ENCODE peak calls at places on chromosomes 11 and 22, in nine cellular contexts. R, A, O, P, C, H, V, D and Z are unnamed samples.
A peak's percentile ranks its signal among the peaks of the same experiment; 100 is the strongest.

GRCh38 chr11:64094463-64095223 is 58.9 kb downstream of the FLRT1 start:
- DNase-seq in R (no peak), A (peak; percentile 22), O (peak; percentile 74), P (peak; percentile 48), C (peak; percentile 84), H (peak; percentile 19), V (no peak), D (peak; percentile 76), Z (peak; percentile 15)

GRCh38 chr11:120130991-120131760 is 6.7 kb downstream of the TRIM29 start:
- DNase-seq in R (no peak), A (peak; percentile 4), O (no peak), P (no peak), C (no peak), H (no peak), V (peak; percentile 2), D (no peak), Z (no peak)

GRCh38 chr11:134516529-134516928 is 104.5 kb upstream of the B3GAT1 start:
- DNase-seq in R (no peak), A (peak; percentile 9), O (no peak), P (no peak), C (no peak), H (no peak), V (peak; percentile 3), D (no peak), Z (no peak)

GRCh38 chr11:78645226-78646202 is 70.8 kb upstream of the NARS2 start:
- DNase-seq in R (peak; percentile 48), A (peak; percentile 71), O (peak; percentile 82), P (peak; percentile 76), C (peak; percentile 68), H (peak; percentile 74), V (peak; percentile 58), D (peak; percentile 50), Z (peak; percentile 82)

GRCh38 chr11:78370406-78371172 is 47.0 kb downstream of the GAB2 start:
- DNase-seq in R (no peak), A (no peak), O (peak; percentile 36), P (peak; percentile 37), C (no peak), H (no peak), V (no peak), D (no peak), Z (no peak)

GRCh38 chr11:120398184-120398583 is 62.0 kb downstream of the ARHGEF12 start:
- DNase-seq in R (no peak), A (no peak), O (peak; percentile 29), P (peak; percentile 46), C (no peak), H (no peak), V (no peak), D (no peak), Z (no peak)

GRCh38 chr22:47781024-47781423 is 1018.6 kb downstream of the TBC1D22A start:
- DNase-seq in R (no peak), A (no peak), O (no peak), P (no peak), C (no peak), H (no peak), V (no peak), D (no peak), Z (no peak)

GRCh38 chr11:36077886-36078685 is 134.2 kb downstream of the LDLRAD3 start:
- DNase-seq in R (no peak), A (no peak), O (no peak), P (no peak), C (no peak), H (peak; percentile 27), V (no peak), D (no peak), Z (peak; percentile 51)

DNA sequence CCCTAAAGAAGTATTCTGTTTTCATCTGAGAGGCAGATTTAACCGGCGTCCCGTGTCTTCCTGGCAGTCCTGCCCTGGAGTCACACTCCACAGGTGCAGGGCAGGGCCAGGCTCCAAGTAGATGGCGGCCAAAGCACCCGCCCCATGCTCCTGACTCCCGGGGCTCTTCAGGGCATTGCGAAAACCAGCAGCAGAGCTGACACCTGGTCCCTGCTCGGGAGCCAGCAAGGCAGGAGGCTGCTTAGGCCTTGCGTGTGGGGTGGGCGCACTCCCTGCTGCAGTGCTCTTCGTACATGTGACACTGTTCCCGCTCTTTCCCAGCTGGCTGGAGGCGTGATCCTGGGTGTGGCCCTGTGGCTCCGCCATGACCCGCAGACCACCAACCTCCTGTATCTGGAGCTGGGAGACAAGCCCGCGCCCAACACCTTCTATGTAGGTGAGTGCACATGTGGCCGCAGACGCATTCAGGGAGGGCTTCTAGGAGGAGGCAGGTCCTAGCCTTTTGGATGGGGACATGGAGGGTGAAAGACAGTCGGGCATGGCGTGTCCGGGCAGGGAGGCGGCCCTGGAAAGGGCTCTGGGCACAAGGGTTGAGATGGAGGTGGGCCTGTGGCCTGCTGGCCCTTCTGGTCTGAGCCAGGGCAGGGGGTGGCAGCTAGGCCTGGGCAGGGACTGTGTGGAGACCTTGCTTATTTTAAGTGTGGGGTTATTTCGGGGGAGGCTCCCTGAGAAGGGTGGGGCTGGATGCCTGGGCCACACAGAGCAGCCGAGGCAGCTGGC is 10.3 kb upstream of the TSSC4 start:
- DNase-seq in R (no peak), A (no peak), O (no peak), P (no peak), C (no peak), H (no peak), V (no peak), D (no peak), Z (no peak)
- H3K4me3 ChIP-seq in R (no peak overlapping the region), A (no peak overlapping the region), O (no peak overlapping the region), P (no peak overlapping the region), C (no peak overlapping the region), H (no peak overlapping the region), V (peak overlapping the region; percentile 17), D (no peak overlapping the region), Z (no peak overlapping the region)

DNA sequence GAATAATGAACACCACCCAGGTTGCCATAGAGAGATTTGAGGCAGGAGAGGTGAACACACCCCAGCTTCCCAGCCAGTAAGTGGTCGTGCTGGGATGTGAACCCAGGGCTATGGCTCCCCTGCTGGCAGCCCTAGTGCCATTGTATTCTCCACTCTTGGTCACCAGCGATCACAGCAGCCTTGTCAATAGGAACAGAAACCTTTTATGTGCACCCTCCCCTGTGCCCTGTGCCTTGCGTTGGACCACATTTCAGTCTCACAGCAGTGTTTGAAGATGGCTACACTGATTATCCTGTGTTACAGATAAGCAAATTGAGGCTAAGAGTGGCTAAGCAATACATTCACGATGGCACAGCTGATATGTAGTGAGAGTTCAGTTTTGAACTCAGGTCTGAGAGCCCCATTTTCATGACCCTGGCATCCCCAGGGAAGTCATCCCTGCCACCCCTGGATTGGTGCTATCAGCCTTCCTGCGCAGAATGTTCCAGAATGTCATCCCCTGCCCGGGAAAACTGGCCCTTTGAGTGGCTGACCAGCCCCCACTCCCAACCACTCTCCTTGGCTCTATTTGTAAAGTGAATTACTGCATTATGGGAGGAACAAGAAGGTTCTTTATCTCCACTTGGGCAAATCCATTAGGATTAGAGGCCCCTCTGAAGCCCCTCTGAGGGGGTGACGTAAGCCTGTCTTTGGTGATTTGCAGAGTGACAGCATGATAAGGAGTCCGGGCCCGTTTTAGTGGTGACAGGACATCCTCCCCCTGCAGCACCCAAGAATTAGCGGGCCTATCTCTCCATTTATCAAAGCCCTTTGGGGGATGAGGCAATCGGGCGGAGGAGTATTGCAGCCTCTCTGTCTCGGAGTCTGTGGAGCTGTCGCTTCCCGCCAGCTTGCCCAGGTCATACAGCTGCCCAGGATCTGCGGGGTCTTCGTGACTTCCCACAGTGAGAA is 30.9 kb downstream of the SMIM38 start:
- DNase-seq in R (no peak), A (no peak), O (no peak), P (no peak), C (no peak), H (no peak), V (no peak), D (no peak), Z (no peak)
- TF ChIP-seq CTCF in R (no peak), A (no peak), O (no peak), P (no peak), C (no peak), H (no peak), V (no peak), D (peak; percentile 29), Z (peak; percentile 18)

GRCh38 chr11:14234446-14234845 is 124.5 kb downstream of the RRAS2 start:
- DNase-seq in R (no peak), A (no peak), O (no peak), P (no peak), C (no peak), H (no peak), V (peak; percentile 23), D (no peak), Z (no peak)

GRCh38 chr11:14229472-14229871 is 129.5 kb downstream of the RRAS2 start:
- DNase-seq in R (no peak), A (no peak), O (no peak), P (no peak), C (no peak), H (no peak), V (no peak), D (no peak), Z (no peak)

GRCh38 chr11:14235701-14236100 is 123.3 kb downstream of the RRAS2 start:
- DNase-seq in R (no peak), A (no peak), O (no peak), P (no peak), C (no peak), H (no peak), V (no peak), D (no peak), Z (no peak)

GRCh38 chr11:14230407-14230806 is 128.6 kb downstream of the RRAS2 start:
- DNase-seq in R (no peak), A (no peak), O (no peak), P (no peak), C (no peak), H (no peak), V (no peak), D (no peak), Z (no peak)

DNA sequence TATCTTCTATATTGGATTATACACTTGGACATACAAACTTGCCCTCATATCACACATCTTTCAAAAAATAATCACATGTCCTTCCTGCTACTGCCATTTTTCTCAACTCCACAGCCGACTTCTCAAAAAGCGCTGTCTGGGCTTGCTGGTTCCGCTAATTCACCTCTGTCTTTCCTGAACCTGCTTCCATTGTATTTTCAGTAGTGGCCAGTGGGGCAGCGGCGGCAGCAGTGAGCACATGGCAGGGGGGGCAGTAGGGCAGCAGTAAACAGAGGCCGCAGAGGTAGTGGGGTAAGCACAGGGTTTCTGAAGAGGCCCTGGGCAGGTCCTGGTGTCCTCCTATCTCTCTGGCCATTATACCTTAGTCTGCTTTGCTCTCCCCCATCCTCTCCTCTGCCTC is 126.3 kb downstream of the RRAS2 start:
- DNase-seq in R (no peak), A (no peak), O (no peak), P (no peak), C (peak; percentile 11), H (no peak), V (no peak), D (no peak), Z (no peak)
- H3K4me3 ChIP-seq in R (no peak overlapping the region), A (no peak overlapping the region), O (no peak overlapping the region), P (no peak overlapping the region), C (no peak overlapping the region), H (no peak overlapping the region), V (no peak overlapping the region), D (no peak overlapping the region), Z (no peak overlapping the region)

GRCh38 chr11:110710520-110711381 is 1.5 kb downstream of the ARHGAP20 start:
- DNase-seq in R (no peak), A (peak; percentile 40), O (peak; percentile 63), P (peak; percentile 38), C (no peak), H (no peak), V (peak; percentile 23), D (no peak), Z (peak; percentile 71)

GRCh38 chr11:110711448-110711775 is 825 bp downstream of the ARHGAP20 start:
- DNase-seq in R (no peak), A (no peak), O (no peak), P (no peak), C (no peak), H (no peak), V (no peak), D (no peak), Z (no peak)

GRCh38 chr11:110713469-110713776 is 1.2 kb upstream of the ARHGAP20 start:
- DNase-seq in R (no peak), A (no peak), O (no peak), P (no peak), C (no peak), H (no peak), V (no peak), D (no peak), Z (no peak)

GRCh38 chr11:110712643-110713468 is 619 bp upstream of the ARHGAP20 start:
- DNase-seq in R (no peak), A (peak; percentile 10), O (peak; percentile 80), P (peak; percentile 69), C (no peak), H (peak; percentile 14), V (no peak), D (no peak), Z (peak; percentile 83)

DNA sequence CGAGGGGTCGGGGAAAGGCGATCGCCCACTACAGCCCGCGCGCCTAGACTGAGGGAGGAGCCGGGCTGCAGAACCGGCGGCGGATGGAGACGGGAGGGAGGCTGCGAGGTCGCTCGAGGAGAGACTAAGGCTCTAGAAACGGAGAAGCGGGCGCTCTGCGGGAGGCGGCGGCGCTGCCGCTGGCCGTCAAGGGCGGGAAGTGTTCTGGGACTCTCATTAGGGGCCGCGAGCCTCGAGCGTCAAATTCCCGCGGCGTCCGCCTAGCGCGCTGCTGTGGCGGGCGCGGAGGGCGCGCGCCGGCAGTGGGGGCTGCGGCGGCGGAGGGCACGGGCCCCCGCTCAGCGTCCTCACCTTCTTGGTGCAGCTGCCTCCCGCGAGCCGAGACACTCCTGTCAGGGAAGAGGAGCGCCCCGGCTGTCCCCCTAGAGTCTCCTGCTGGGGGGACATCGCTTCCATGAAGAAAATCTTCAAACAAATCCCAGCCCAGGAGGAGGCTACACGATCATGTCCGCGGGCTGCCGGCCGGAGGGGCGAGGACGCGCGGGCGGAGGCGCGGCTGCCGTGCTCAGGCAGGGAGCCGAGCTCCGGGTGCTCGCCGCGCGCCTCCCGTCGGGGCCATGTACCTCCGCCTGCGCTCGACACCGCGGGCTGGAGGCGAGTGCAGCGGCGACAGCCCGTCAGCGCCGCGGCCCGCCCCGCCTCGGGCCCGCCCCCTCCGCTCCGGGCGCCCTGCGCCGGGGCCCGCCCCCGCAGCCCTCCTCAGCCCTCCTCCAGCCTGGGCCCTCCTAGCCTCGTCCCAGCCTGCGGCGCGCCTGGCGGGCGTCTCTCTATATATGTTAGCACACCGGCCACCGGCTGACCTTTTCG is at the start of gene ARHGAP20:
- DNase-seq in R (no peak), A (peak; percentile 77), O (peak; percentile 83), P (peak; percentile 83), C (peak; percentile 14), H (peak; percentile 28), V (peak; percentile 55), D (no peak), Z (peak; percentile 90)
- TF ChIP-seq CTCF in R (no peak), A (no peak), O (no peak), P (no peak), C (no peak), H (no peak), V (no peak), D (no peak), Z (no peak)